ENCODE peak calls at places on chromosomes 13 and 19, in five cellular contexts. Y is HL-60, L is OCI-LY7, M is dorsolateral prefrontal cortex, I is HFF-Myc. G is an unnamed sample.

GRCh38 chr19:17468302-17469091 is 1.8 kb upstream of the SLC27A1 start:
- DNase-seq in Y (no peak), L (no peak), M (no peak), I (no peak), G (no peak)

GRCh38 chr13:107765724-107766436 is 449.5 kb downstream of the LIG4 start:
- DNase-seq in Y (no peak), L (no peak), M (no peak), I (no peak), G (no peak)

GRCh38 chr13:92833071-92833470 is 393.5 kb upstream of the GPC6 start:
- DNase-seq in Y (no peak), L (no peak), M (no peak), I (no peak), G (no peak)

GRCh38 chr19:40006273-40006691 is 9.4 kb downstream of the ZNF546 start:
- DNase-seq in Y (no peak), L (no peak), M (no peak), I (peak), G (no peak)

GRCh38 chr19:48480151-48480475 is 10.9 kb downstream of the CYTH2 start:
- DNase-seq in Y (no peak), L (no peak), M (peak), I (no peak), G (no peak)

GRCh38 chr13:49125964-49126363 is 94.2 kb upstream of the MLNR start:
- DNase-seq in Y (no peak), L (no peak), M (no peak), I (no peak), G (no peak)

GRCh38 chr19:2261438-2262172 is 5.4 kb upstream of the JSRP1 start:
- DNase-seq in Y (no peak), L (peak), M (no peak), I (no peak), G (no peak)

GRCh38 chr13:60707878-60708277 is 310.9 kb downstream of the TDRD3 start:
- DNase-seq in Y (no peak), L (no peak), M (no peak), I (no peak), G (no peak)

GRCh38 chr13:76775031-76775740 is 111.0 kb downstream of the KCTD12 start:
- DNase-seq in Y (no peak), L (no peak), M (no peak), I (no peak), G (no peak)

GRCh38 chr19:2415973-2416319 is 11.4 kb downstream of the TIMM13 start:
- DNase-seq in Y (no peak), L (no peak), M (no peak), I (no peak), G (no peak)

GRCh38 chr19:55348317-55349034 is 6.0 kb downstream of the COX6B2 start:
- DNase-seq in Y (no peak), L (no peak), M (no peak), I (no peak), G (no peak)

GRCh38 chr13:23789576-23790346 is 99.4 kb downstream of the MIPEP start:
- DNase-seq in Y (no peak), L (no peak), M (no peak), I (no peak), G (no peak)

GRCh38 chr13:109336730-109337129 is 449.7 kb downstream of the IRS2 start:
- DNase-seq in Y (no peak), L (no peak), M (no peak), I (no peak), G (peak)

GRCh38 chr13:111415765-111416164 is 95.3 kb downstream of the TEX29 start:
- DNase-seq in Y (no peak), L (no peak), M (no peak), I (no peak), G (no peak)

GRCh38 chr19:8569066-8569761 is 8.0 kb downstream of the MYO1F start:
- DNase-seq in Y (peak), L (no peak), M (no peak), I (peak), G (peak)

GRCh38 chr13:42807236-42807635 is 25.9 kb downstream of the FAM216B start:
- DNase-seq in Y (no peak), L (no peak), M (no peak), I (no peak), G (no peak)

GRCh38 chr13:75685239-75685697 is 49.1 kb downstream of the LMO7 start:
- DNase-seq in Y (no peak), L (no peak), M (no peak), I (peak), G (no peak)

GRCh38 chr13:89455741-89456140 is 1784.6 kb downstream of the SLITRK5 start:
- DNase-seq in Y (no peak), L (no peak), M (no peak), I (no peak), G (peak)

GRCh38 chr19:1364070-1364719 is 19.5 kb upstream of the NDUFS7 start:
- DNase-seq in Y (no peak), L (no peak), M (no peak), I (no peak), G (no peak)

GRCh38 chr13:60363288-60363687 is 33.7 kb upstream of the TDRD3 start:
- DNase-seq in Y (no peak), L (no peak), M (no peak), I (no peak), G (no peak)

GRCh38 chr19:13920524-13920923 is 14.5 kb downstream of the CC2D1A start:
- DNase-seq in Y (no peak), L (no peak), M (no peak), I (no peak), G (no peak)

GRCh38 chr19:11405846-11406643 is 13.1 kb downstream of the RGL3 start:
- DNase-seq in Y (no peak), L (no peak), M (no peak), I (no peak), G (no peak)

GRCh38 chr13:45879666-45880065 is 28.1 kb upstream of the SIAH3 start:
- DNase-seq in Y (no peak), L (peak), M (no peak), I (no peak), G (peak)
- TF ChIP-seq CTCF in Y (no peak), L (peak), M (no peak), I (no peak), G (peak)

GRCh38 chr13:58994778-58995177 is 1169.0 kb downstream of the DIAPH3 start:
- DNase-seq in Y (no peak), L (peak), M (no peak), I (no peak), G (no peak)
- TF ChIP-seq CTCF in Y (no peak), L (peak), M (no peak), I (no peak), G (no peak)

GRCh38 chr19:37975071-37975470 is 68.1 kb downstream of the SIPA1L3 start:
- DNase-seq in Y (no peak), L (peak), M (no peak), I (no peak), G (no peak)
- TF ChIP-seq CTCF in Y (no peak), L (peak), M (no peak), I (no peak), G (no peak)

DNA sequence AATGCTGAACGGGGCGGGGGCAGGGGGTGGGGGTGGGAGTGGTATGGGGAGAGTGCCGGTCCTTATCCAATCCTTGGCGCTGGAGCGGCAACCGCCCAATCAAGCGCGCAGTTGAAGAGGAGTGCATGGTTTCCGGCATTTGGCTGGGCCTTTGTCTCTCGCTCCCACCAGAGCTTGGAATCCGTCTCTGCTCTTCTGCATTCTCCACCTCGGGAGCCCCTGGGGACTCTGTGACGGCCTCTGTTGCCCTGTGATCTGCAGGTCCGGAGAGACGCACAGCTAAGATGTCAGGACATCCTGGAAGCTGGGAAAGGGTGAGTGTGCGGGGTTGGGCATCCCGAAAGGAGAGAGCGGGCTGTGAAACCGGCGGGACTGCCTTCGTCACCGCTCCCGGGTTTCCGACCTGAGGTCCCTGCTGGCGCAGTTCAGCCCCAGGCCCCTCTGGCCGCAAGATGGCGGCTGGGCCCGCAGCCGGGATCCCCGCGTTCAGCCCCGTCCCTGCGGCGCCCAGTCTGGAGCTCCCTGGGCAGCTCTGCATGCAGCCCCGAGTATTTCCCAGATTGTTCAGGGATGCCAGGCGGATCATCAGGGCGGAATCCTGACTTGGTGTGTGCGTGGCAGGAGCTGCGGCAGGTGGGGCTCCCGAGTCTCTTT is 53.6 kb upstream of the ZNF254 start:
- DNase-seq in Y (peak), L (peak), M (peak), I (peak), G (peak)
- TF ChIP-seq CTCF in Y (no peak), L (no peak), M (no peak), I (no peak), G (no peak)

GRCh38 chr19:19530423-19530804 is 1.7 kb downstream of the YJEFN3 start:
- DNase-seq in Y (no peak), L (no peak), M (peak), I (no peak), G (no peak)
- TF ChIP-seq CTCF in Y (no peak), L (no peak), M (no peak), I (no peak), G (no peak)

DNA sequence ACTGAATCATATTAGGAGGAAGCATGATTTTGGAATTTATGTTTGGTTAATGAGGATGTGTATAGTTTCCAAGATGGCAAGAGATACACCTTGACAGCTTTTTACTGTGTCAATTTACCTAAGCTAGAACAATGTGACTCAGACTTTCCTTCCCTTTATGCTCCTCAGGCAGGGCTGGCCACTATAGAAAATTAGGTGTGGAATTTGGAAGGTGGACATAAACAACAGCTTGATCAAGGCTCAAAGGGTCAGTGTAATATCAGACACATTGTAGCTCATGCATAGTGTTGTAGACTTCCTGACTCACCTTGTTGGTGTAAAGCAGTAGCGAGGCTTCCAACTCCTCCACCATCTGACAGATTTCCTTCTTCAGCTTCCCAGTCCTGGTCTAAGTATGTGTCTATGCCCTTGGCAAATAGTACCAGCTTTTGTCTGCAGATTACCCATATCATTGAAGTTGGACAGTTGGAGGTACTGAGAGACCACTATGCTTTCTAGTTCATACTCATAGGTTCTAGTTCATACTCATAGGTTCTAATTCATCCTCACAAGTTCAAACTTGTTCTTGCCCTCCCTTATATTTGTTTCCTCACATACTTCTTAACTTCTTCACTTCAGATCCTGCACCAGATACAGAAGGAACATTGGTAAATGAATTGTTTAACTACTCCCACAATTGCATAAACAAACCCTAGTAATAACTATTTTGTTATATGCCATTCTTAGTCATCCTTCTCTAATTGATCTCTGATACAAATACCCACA is 172.3 kb downstream of the SLITRK1 start:
- DNase-seq in Y (no peak), L (no peak), M (no peak), I (no peak), G (peak)
- TF ChIP-seq CTCF in Y (no peak), L (no peak), M (no peak), I (no peak), G (no peak)

GRCh38 chr13:44403720-44404063 is 30.1 kb downstream of the SERP2 start:
- DNase-seq in Y (no peak), L (no peak), M (no peak), I (no peak), G (no peak)

GRCh38 chr13:44402902-44403719 is 29.5 kb downstream of the SERP2 start:
- DNase-seq in Y (no peak), L (no peak), M (no peak), I (no peak), G (no peak)

GRCh38 chr13:44404261-44405139 is 30.9 kb downstream of the SERP2 start:
- DNase-seq in Y (no peak), L (no peak), M (no peak), I (no peak), G (no peak)

GRCh38 chr13:44399045-44399444 is 25.4 kb downstream of the SERP2 start:
- DNase-seq in Y (no peak), L (no peak), M (no peak), I (no peak), G (no peak)

GRCh38 chr13:44401577-44401976 is 28.0 kb downstream of the SERP2 start:
- DNase-seq in Y (no peak), L (no peak), M (no peak), I (no peak), G (no peak)
- TF ChIP-seq CTCF in Y (no peak), L (no peak), M (no peak), I (no peak), G (no peak)

DNA sequence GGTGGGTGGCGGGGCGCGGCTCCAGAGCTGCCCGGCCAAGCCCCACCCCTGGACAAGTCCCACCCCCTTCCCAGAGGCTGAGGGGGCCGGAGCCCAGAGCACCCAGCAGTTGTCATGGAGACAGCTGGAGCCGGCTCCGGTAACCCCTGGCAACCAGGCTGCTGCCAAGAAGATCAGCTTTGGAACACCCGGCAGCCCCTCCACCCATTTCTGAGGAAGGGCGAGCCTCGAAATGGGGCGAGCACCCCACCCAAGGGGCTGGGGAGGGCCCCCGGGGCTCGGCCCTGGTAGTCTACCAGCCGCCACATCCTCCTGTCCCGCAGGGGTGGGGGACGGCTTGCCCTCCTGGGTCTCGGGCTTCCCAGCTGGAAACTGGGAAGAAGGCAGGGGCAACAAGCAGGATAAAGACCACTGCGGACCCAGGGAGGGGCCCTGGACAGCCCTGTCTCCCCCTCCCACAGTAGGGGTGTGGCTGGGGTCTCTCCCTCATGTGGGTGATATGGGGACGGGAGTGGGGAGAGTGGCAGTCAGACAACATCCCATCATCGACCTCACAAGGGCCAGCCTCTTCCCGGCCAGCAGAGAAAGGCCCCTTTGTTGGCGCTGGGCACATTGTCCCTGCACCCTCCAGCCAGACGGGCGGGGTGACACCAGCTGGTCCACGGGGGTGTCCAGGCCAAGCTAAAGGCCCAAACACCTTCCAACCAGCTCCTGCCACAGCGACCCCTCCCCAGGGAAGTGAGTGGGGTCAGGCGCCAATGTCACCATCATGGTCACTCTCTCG is 1.5 kb downstream of the CERS1 start:
- DNase-seq in Y (no peak), L (no peak), M (peak), I (no peak), G (peak)
- TF ChIP-seq CTCF in Y (no peak), L (no peak), M (no peak), I (no peak), G (no peak)

DNA sequence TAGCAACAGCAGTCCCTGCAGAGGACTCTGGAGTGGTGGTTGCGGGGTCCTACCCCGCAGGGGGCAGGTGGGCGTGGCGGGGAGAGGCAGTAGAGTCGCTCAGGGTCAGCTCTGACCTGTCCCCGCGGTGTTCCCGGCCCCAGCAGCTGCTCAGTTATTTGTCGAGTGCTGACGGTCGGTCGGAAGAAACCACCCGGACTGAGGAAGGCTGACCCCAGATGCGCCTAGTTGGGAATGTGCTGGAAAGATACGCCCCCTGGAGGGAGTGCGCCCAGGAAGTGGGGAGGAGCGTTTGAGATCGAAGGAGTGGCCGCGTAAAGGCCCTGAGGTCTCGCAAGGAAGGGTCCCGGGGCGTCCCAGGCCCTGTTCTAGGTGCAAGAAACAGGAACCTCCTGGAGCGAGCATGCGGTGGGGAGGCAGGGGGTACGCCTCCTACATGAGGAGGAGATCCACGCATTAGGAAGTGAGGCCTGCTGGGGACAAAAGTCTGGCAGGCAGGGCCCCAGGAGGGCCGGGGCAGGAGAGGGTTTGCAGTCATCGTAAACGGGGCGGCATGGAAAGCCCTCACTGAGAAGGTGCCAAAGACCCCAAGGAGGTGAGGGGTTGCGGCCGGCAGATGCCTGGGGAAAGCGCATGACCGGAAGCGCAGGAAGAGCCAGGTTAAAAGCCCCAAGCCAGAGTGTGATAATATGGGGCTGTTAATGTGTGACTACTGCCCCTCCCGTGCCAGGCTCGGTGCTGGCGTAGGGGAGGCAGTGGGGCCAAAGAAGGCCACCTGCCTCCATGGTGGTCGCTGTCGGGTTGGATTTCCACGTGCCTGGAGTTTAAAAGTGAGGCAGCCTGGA is 9.1 kb downstream of the CCDC8 start:
- DNase-seq in Y (no peak), L (peak), M (no peak), I (no peak), G (no peak)
- TF ChIP-seq CTCF in Y (no peak), L (peak), M (peak), I (peak), G (peak)

G was measured in RWPE1.